ENCODE peak calls at places on chromosomes 7 and 10, in six cellular contexts. A, D, L, J, X and N are unnamed samples.

GRCh38 chr10:36021096-36021495 is 379.0 kb upstream of the FZD8 start:
- DNase-seq in L (no peak), J (no peak), A (no peak), X (no peak), D (no peak), N (no peak)

GRCh38 chr7:147593271-147594057 is 997.1 kb upstream of the C7orf33 start:
- DNase-seq in A (no peak), J (no peak), L (no peak), X (no peak), D (no peak), N (no peak)

GRCh38 chr10:17001961-17002749 is 127.5 kb downstream of the CUBN start:
- DNase-seq in X (no peak), L (no peak), J (peak), D (no peak), A (peak), N (peak)

GRCh38 chr7:129279757-129280156 is 54.9 kb downstream of the AHCYL2 start:
- DNase-seq in J (no peak), X (no peak), L (no peak), A (no peak), D (no peak), N (no peak)

GRCh38 chr7:77942431-77942830 is 143.9 kb downstream of the PHTF2 start:
- DNase-seq in A (no peak), L (no peak), J (no peak), D (no peak), X (no peak), N (no peak)

GRCh38 chr10:36094091-36094490 is 452.0 kb upstream of the FZD8 start:
- DNase-seq in J (no peak), X (no peak), D (no peak), L (no peak), A (no peak), N (no peak)

GRCh38 chr10:68231916-68232315 is at the start of gene ATOH7:
- DNase-seq in L (no peak), A (no peak), X (no peak), D (no peak), J (no peak), N (no peak)

GRCh38 chr10:61438141-61438984 is 14.8 kb downstream of the TMEM26 start:
- DNase-seq in A (no peak), J (no peak), L (no peak), X (no peak), D (no peak), N (no peak)

GRCh38 chr7:102992820-102993531 is 80.2 kb downstream of the LRRC17 start:
- DNase-seq in D (no peak), L (no peak), J (peak), A (no peak), X (no peak), N (no peak)

GRCh38 chr7:52944916-52945315 is 90.5 kb upstream of the POM121L12 start:
- DNase-seq in J (no peak), A (no peak), L (no peak), D (no peak), X (no peak), N (no peak)

GRCh38 chr7:91949221-91950009 is 8.8 kb downstream of the AKAP9 start:
- DNase-seq in X (no peak), D (no peak), L (no peak), J (no peak), A (no peak), N (no peak)

GRCh38 chr7:107982918-107983389 is 20.0 kb downstream of the LAMB1 start:
- DNase-seq in A (no peak), X (no peak), J (peak), L (no peak), D (no peak), N (no peak)

GRCh38 chr10:12349628-12350166 is 350 bp downstream of the CAMK1D start:
- DNase-seq in J (no peak), D (no peak), X (peak), A (no peak), L (no peak), N (no peak)

GRCh38 chr10:125823663-125824251 is 411 bp downstream of the BCCIP start:
- DNase-seq in A (no peak), L (no peak), J (peak), X (no peak), D (no peak), N (peak)

GRCh38 chr7:52257890-52258289 is 777.5 kb upstream of the POM121L12 start:
- DNase-seq in X (no peak), D (no peak), L (no peak), A (no peak), J (no peak), N (no peak)

GRCh38 chr10:77653210-77653609 is 15.6 kb upstream of the KCNMA1 start:
- DNase-seq in J (no peak), A (no peak), L (no peak), D (no peak), X (no peak), N (no peak)

GRCh38 chr7:69412331-69413146 is 185.7 kb upstream of the AUTS2 start:
- DNase-seq in A (no peak), X (no peak), J (no peak), L (no peak), D (peak), N (peak)

GRCh38 chr7:132368246-132368900 is 207.9 kb downstream of the PLXNA4 start:
- DNase-seq in L (no peak), A (peak), X (no peak), J (no peak), D (no peak), N (no peak)

GRCh38 chr7:16399916-16400895 is 21.1 kb downstream of the CRPPA start:
- DNase-seq in J (no peak), L (no peak), A (no peak), X (no peak), D (no peak), N (no peak)

GRCh38 chr7:87735360-87735759 is 107.2 kb downstream of the RUNDC3B start:
- DNase-seq in X (no peak), A (no peak), J (no peak), D (no peak), L (no peak), N (no peak)

GRCh38 chr10:43682956-43683355 is 34.3 kb upstream of the ZNF32 start:
- DNase-seq in A (no peak), D (no peak), L (no peak), J (peak), X (no peak), N (no peak)

GRCh38 chr7:135447783-135448182 is 62.1 kb downstream of the CNOT4 start:
- DNase-seq in X (no peak), L (no peak), A (no peak), J (peak), D (no peak), N (no peak)

GRCh38 chr7:141071260-141071854 is 2.5 kb upstream of the TMEM178B start:
- DNase-seq in A (peak), L (peak), J (no peak), X (no peak), D (no peak), N (no peak)

GRCh38 chr7:147308539-147308938 is 1191.9 kb downstream of the CNTNAP2 start:
- DNase-seq in D (no peak), L (no peak), X (no peak), A (no peak), J (no peak), N (no peak)

GRCh38 chr7:20114463-20114862 is 102.7 kb downstream of the MACC1 start:
- DNase-seq in X (no peak), J (peak), L (no peak), A (peak), D (no peak), N (peak)

GRCh38 chr7:151379534-151380198 is 30.2 kb downstream of the WDR86 start:
- DNase-seq in D (no peak), J (no peak), A (no peak), L (no peak), X (no peak), N (no peak)

GRCh38 chr10:15238553-15239335 is 70.3 kb upstream of the NMT2 start:
- DNase-seq in J (peak), A (no peak), X (no peak), L (no peak), D (no peak), N (no peak)

GRCh38 chr10:6924166-6924565 is 344.1 kb upstream of the PRKCQ start:
- DNase-seq in J (peak), A (no peak), D (no peak), L (no peak), X (no peak), N (no peak)

GRCh38 chr10:102658802-102659201 is 14.5 kb downstream of the TRIM8 start:
- DNase-seq in J (no peak), D (no peak), X (no peak), A (no peak), L (no peak), N (no peak)

GRCh38 chr7:104933433-104934074 is 80.5 kb upstream of the KMT2E start:
- DNase-seq in D (no peak), J (no peak), L (no peak), X (no peak), A (no peak), N (no peak)

GRCh38 chr7:88363249-88363648 is 56.6 kb upstream of the STEAP4 start:
- DNase-seq in L (no peak), X (no peak), A (no peak), D (no peak), J (no peak), N (no peak)

GRCh38 chr7:152872061-152872744 is 112.7 kb downstream of the ACTR3B start:
- DNase-seq in D (no peak), A (no peak), X (no peak), J (no peak), L (no peak), N (no peak)

GRCh38 chr7:137886266-137886665 is 39.5 kb upstream of the DGKI start:
- DNase-seq in X (no peak), L (no peak), J (no peak), D (no peak), A (no peak), N (no peak)

GRCh38 chr7:113787106-113787505 is 131.7 kb downstream of the PPP1R3A start:
- DNase-seq in D (no peak), X (no peak), A (no peak), J (no peak), L (no peak), N (no peak)

GRCh38 chr7:42180806-42181205 is 56.2 kb downstream of the GLI3 start:
- DNase-seq in L (no peak), D (no peak), A (no peak), X (no peak), J (peak), N (no peak)

GRCh38 chr10:106396192-106396591 is 768.3 kb downstream of the SORCS1 start:
- DNase-seq in J (no peak), L (no peak), A (no peak), D (no peak), X (no peak), N (no peak)

GRCh38 chr10:69636626-69637550 is 6.8 kb downstream of the FAM241B start:
- DNase-seq in X (no peak), J (no peak), A (peak), D (no peak), L (no peak), N (no peak)

GRCh38 chr10:32005050-32005449 is 51.2 kb downstream of the KIF5B start:
- DNase-seq in J (peak), X (no peak), A (peak), L (peak), D (no peak), N (peak)

GRCh38 chr10:25206693-25207414 is 32.1 kb downstream of the GPR158 start:
- DNase-seq in D (no peak), J (no peak), X (no peak), L (no peak), A (no peak), N (no peak)

GRCh38 chr10:3805227-3805790 is 20.3 kb upstream of the KLF6 start:
- DNase-seq in D (no peak), X (no peak), L (peak), A (peak), J (peak), N (no peak)

GRCh38 chr10:3801558-3802192 is 16.7 kb upstream of the KLF6 start:
- DNase-seq in L (no peak), A (no peak), D (no peak), J (no peak), X (no peak), N (no peak)

GRCh38 chr10:3803884-3804741 is 19.1 kb upstream of the KLF6 start:
- DNase-seq in J (peak), X (no peak), D (no peak), L (peak), A (no peak), N (no peak)

GRCh38 chr10:3802526-3803002 is 17.6 kb upstream of the KLF6 start:
- DNase-seq in L (no peak), J (no peak), A (no peak), D (no peak), X (no peak), N (no peak)

DNA sequence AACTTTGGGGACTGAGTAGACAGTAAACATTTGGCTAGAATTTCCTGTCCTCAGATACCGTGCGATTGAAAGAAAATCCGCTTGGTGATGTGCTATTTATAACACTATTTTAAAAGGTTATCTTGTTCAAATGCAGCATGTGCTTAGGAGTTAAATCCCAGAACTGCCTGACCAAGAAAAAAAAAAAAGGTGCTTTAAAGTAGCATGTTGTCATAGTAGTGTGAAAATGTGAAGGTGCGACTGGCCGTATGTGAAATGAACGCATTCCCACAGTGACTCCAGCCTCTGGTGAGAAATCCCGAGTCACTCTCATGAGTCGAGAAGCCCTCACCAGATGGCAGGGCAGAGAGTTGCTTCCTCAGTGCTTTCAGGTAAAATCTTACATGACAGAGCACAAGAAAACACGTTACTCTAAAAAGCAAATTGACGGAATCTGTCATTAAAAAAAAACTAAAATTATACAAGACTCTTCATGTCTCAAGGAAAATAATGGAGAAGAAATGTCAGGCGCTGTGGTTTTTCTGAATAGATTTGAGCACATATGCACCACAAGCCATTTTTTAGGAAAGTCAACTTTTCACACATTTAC is 18.4 kb upstream of the KLF6 start:
- DNase-seq in D (no peak), X (no peak), J (no peak), L (no peak), A (no peak), N (no peak)
- TF ChIP-seq CTCF in D (no peak), X (no peak), J (no peak), L (no peak), A (no peak), N (no peak)

DNA sequence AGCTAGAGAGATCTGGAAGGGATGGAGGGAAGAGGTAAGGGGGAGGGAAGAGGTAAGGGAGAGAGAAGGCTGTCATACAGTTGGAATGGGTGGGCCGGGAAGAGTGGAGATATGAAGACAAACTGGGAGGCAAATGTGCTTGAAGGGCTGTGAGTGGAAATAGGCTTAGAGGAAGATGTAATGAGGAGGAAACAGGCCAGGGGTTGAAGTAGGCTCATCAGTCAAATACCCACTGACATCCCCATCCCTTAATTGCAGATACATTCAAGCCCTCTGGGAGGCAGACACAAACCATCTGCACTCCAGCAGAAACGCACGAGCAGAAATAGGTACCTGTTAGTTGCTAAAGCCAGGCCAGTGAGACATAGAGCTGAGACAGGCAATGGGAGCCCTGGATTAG is 2.1 kb downstream of the SYNPO2L start:
- DNase-seq in D (no peak), A (no peak), J (peak), L (no peak), X (no peak), N (no peak)
- TF ChIP-seq CTCF in D (no peak), A (no peak), J (no peak), L (no peak), X (no peak), N (peak)

GRCh38 chr7:128217030-128217805 is 23.9 kb upstream of the LEP start:
- DNase-seq in L (no peak), X (no peak), A (no peak), D (no peak), J (peak), N (no peak)

GRCh38 chr7:128219646-128220045 is 21.4 kb upstream of the LEP start:
- DNase-seq in D (no peak), L (no peak), A (no peak), X (no peak), J (no peak), N (no peak)

GRCh38 chr7:128215281-128215680 is 25.8 kb upstream of the LEP start:
- DNase-seq in L (no peak), J (peak), X (no peak), A (no peak), D (no peak), N (no peak)

GRCh38 chr7:128215739-128216138 is 25.3 kb upstream of the LEP start:
- DNase-seq in D (no peak), L (no peak), A (no peak), X (no peak), J (peak), N (no peak)

GRCh38 chr7:128217972-128218652 is 23.0 kb upstream of the LEP start:
- DNase-seq in A (no peak), L (no peak), X (no peak), D (no peak), J (no peak), N (no peak)
- TF ChIP-seq CTCF in A (peak), L (no peak), X (no peak), D (no peak), J (peak), N (no peak)

DNA sequence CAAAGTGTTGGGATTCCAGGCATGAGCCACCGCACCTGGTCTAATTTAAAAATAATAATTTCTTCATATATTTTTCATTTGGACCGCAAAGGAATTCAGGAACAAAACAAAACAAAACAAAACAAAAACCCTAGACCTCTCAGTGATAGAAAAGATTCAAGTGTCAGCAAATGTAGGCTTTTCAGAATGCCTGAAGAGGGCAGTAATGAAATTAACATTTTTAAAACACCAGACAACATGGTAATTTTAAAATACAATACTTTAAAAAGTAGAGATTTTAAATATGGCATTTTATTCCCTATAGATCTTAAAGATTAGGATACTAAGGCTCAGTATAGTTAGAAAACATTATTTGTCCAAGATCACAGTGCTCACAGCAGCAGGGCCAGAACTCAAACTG is 36.6 kb downstream of the DNMBP start:
- DNase-seq in X (no peak), D (no peak), L (no peak), J (peak), A (no peak), N (no peak)
- TF ChIP-seq CTCF in X (no peak), D (peak), L (no peak), J (peak), A (no peak), N (peak)

DNA sequence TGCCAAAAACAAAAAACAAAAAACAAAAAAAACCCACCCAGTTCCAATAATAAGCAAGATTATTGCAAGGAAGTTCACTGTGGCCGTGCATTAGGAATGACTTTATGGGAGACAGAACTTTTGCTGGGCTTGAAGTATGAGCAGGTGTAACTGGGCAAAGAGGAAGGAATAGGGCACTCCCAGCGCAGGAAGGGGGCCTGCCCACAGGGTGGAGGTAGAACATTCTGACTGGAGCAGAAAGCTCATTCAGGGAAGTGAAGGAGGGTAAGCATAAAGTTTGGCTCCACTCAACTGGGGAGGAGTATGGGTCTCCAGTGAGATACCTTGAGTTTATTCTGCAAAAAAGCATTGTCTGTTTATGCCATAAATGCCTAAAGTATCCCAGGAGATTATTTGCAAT is 42.1 kb upstream of the WIPF3 start:
- DNase-seq in J (no peak), X (no peak), D (no peak), A (no peak), L (no peak), N (no peak)
- TF ChIP-seq CTCF in J (peak), X (no peak), D (no peak), A (peak), L (no peak), N (no peak)

GRCh38 chr10:111319866-111320265 is 243.0 kb downstream of the ADRA2A start:
- DNase-seq in A (no peak), J (no peak), L (no peak), D (no peak), X (no peak), N (no peak)

GRCh38 chr10:111323567-111323966 is 246.7 kb downstream of the ADRA2A start:
- DNase-seq in D (no peak), A (peak), L (no peak), X (no peak), J (peak), N (no peak)
- TF ChIP-seq CTCF in D (no peak), A (peak), L (no peak), X (no peak), J (no peak), N (peak)

GRCh38 chr10:209357-209756 is 74.1 kb downstream of the ZMYND11 start:
- DNase-seq in A (no peak), J (peak), X (no peak), D (no peak), L (no peak), N (no peak)
- TF ChIP-seq CTCF in A (no peak), J (peak), X (no peak), D (no peak), L (no peak), N (no peak)